ENCODE peak calls at places on chromosome 14, in four cellular contexts. C is substantia nigra, Z is GM13977, N is mammary epithelial cell. T is an unnamed sample.

GRCh38 chr14:50615056-50615455 is 53.0 kb downstream of the SAV1 start:
- DNase-seq in C (no peak), Z (no peak), N (no peak), T (no peak)

GRCh38 chr14:44895716-44896115 is 66.0 kb downstream of the KLHL28 start:
- DNase-seq in C (no peak), Z (no peak), N (peak), T (no peak)

GRCh38 chr14:64974563-64974962 is 2.4 kb upstream of the RAB15 start:
- DNase-seq in C (no peak), Z (no peak), N (no peak), T (no peak)

GRCh38 chr14:82060219-82060618 is 526.6 kb upstream of the SEL1L start:
- DNase-seq in C (no peak), Z (no peak), N (no peak), T (no peak)

GRCh38 chr14:99064262-99064954 is 207.6 kb downstream of the BCL11B start:
- DNase-seq in C (no peak), Z (no peak), N (peak), T (no peak)

GRCh38 chr14:95460647-95461478 is 55.6 kb downstream of the SYNE3 start:
- DNase-seq in C (peak), Z (no peak), N (no peak), T (peak)

GRCh38 chr14:39169541-39169900 is 612 bp downstream of the TRAPPC6B start:
- DNase-seq in C (no peak), Z (no peak), N (peak), T (peak)

GRCh38 chr14:52131640-52132320 is 62.9 kb upstream of the NID2 start:
- DNase-seq in C (peak), Z (peak), N (peak), T (peak)

GRCh38 chr14:23147676-23148075 is 28.6 kb upstream of the CEBPE start:
- DNase-seq in C (no peak), Z (no peak), N (peak), T (no peak)

GRCh38 chr14:100712490-100712889 is 14.2 kb upstream of the DLK1 start:
- DNase-seq in C (no peak), Z (no peak), N (no peak), T (no peak)

GRCh38 chr14:52926994-52927393 is 23.9 kb downstream of the FERMT2 start:
- DNase-seq in C (no peak), Z (no peak), N (no peak), T (no peak)

GRCh38 chr14:71449316-71450055 is 482.7 kb upstream of the RGS6 start:
- DNase-seq in C (no peak), Z (no peak), N (no peak), T (no peak)

GRCh38 chr14:78405071-78405856 is 235.1 kb downstream of the NRXN3 start:
- DNase-seq in C (no peak), Z (no peak), N (no peak), T (no peak)

GRCh38 chr14:93032301-93032929 is 83.3 kb downstream of the ITPK1 start:
- DNase-seq in C (no peak), Z (no peak), N (no peak), T (no peak)

GRCh38 chr14:97022741-97023140 is 225.6 kb downstream of the VRK1 start:
- DNase-seq in C (no peak), Z (no peak), N (no peak), T (no peak)

GRCh38 chr14:23645504-23645811 is 9.3 kb downstream of the DHRS2 start:
- DNase-seq in C (no peak), Z (no peak), N (no peak), T (no peak)

GRCh38 chr14:21343035-21343794 is 40.6 kb downstream of the SUPT16H start:
- DNase-seq in C (no peak), Z (no peak), N (peak), T (no peak)

GRCh38 chr14:98909251-98909944 is 362.6 kb downstream of the BCL11B start:
- DNase-seq in C (no peak), Z (no peak), N (peak), T (no peak)

GRCh38 chr14:91113829-91114078 is at the start of gene DGLUCY:
- DNase-seq in C (no peak), Z (peak), N (no peak), T (peak)

GRCh38 chr14:89308232-89308959 is 108.6 kb downstream of the FOXN3 start:
- DNase-seq in C (no peak), Z (peak), N (no peak), T (no peak)

GRCh38 chr14:68691031-68691864 is 101.6 kb downstream of the ZFP36L1 start:
- DNase-seq in C (peak), Z (no peak), N (no peak), T (peak)

GRCh38 chr14:24037658-24038037 is 14.2 kb upstream of the CARMIL3 start:
- DNase-seq in C (no peak), Z (no peak), N (no peak), T (no peak)

GRCh38 chr14:101022916-101023435 is 119.5 kb upstream of the RTL1 start:
- DNase-seq in C (no peak), Z (no peak), N (no peak), T (no peak)

GRCh38 chr14:80634106-80634758 is 307.3 kb downstream of the CEP128 start:
- DNase-seq in C (no peak), Z (no peak), N (peak), T (no peak)

GRCh38 chr14:101351146-101351545 is 210.1 kb upstream of the DIO3 start:
- DNase-seq in C (no peak), Z (no peak), N (no peak), T (no peak)

GRCh38 chr14:84409435-84409834 is 1120.5 kb upstream of the FLRT2 start:
- DNase-seq in C (no peak), Z (no peak), N (no peak), T (no peak)

GRCh38 chr14:75298187-75298985 is 19.8 kb downstream of the FOS start:
- DNase-seq in C (no peak), Z (no peak), N (no peak), T (no peak)

GRCh38 chr14:32413967-32414640 is 85.0 kb downstream of the AKAP6 start:
- DNase-seq in C (no peak), Z (no peak), N (peak), T (no peak)

GRCh38 chr14:63269561-63270225 is 49.0 kb downstream of the GPHB5 start:
- DNase-seq in C (no peak), Z (no peak), N (no peak), T (no peak)

GRCh38 chr14:92754956-92755355 is 6.5 kb upstream of the LGMN start:
- DNase-seq in C (no peak), Z (no peak), N (no peak), T (no peak)

GRCh38 chr14:36524874-36525745 is 5.1 kb upstream of the NKX2-1 start:
- DNase-seq in C (peak), Z (peak), N (no peak), T (no peak)

GRCh38 chr14:56487090-56487667 is 92.4 kb upstream of the TMEM260 start:
- DNase-seq in C (no peak), Z (no peak), N (peak), T (no peak)

GRCh38 chr14:90040411-90040810 is 21.4 kb upstream of the KCNK13 start:
- DNase-seq in C (no peak), Z (no peak), N (no peak), T (no peak)

GRCh38 chr14:32259368-32260013 is 56.4 kb upstream of the RNU6-8 start:
- DNase-seq in C (no peak), Z (peak), N (peak), T (no peak)

GRCh38 chr14:36513012-36513420 is 7.0 kb downstream of the NKX2-1 start:
- DNase-seq in C (no peak), Z (peak), N (no peak), T (no peak)

GRCh38 chr14:93033039-93033982 is 82.4 kb downstream of the ITPK1 start:
- DNase-seq in C (no peak), Z (no peak), N (no peak), T (no peak)